ENCODE peak calls at places on chromosomes 7 and 10, in six cellular contexts. I is suprapubic skin, T is HFFc6, P is upper lobe of left lung, H is GM23338, E is AG09319. Z is an unnamed sample.

GRCh38 chr10:102603946-102604345 is 40.3 kb upstream of the TRIM8 start:
- DNase-seq in I (no peak), T (no peak), P (no peak), H (no peak), E (no peak), Z (peak; percentile 49)

GRCh38 chr7:69656890-69657289 is 58.6 kb downstream of the AUTS2 start:
- DNase-seq in I (peak; percentile 75), T (no peak), P (no peak), H (no peak), E (no peak), Z (no peak)

GRCh38 chr7:41107330-41107937 is 595.5 kb downstream of the INHBA start:
- DNase-seq in I (peak; percentile 57), T (peak; percentile 5), P (peak; percentile 1), H (no peak), E (no peak), Z (no peak)

GRCh38 chr7:146096994-146097393 is 19.6 kb upstream of the CNTNAP2 start:
- DNase-seq in I (no peak), T (no peak), P (no peak), H (peak; percentile 64), E (no peak), Z (no peak)

GRCh38 chr10:101837753-101838152 is 5.8 kb downstream of the KCNIP2 start:
- DNase-seq in I (no peak), T (no peak), P (no peak), H (no peak), E (no peak), Z (peak; percentile 40)

GRCh38 chr10:110671788-110672579 is 27.8 kb downstream of the RBM20 start:
- DNase-seq in I (peak; percentile 81), T (peak; percentile 53), P (peak; percentile 94), H (peak; percentile 88), E (no peak), Z (no peak)

GRCh38 chr10:16952610-16953009 is 135.4 kb upstream of the RSU1 start:
- DNase-seq in I (no peak), T (no peak), P (no peak), H (no peak), E (no peak), Z (no peak)

GRCh38 chr10:94364480-94364879 is 1.7 kb upstream of the NOC3L start:
- DNase-seq in I (no peak), T (no peak), P (no peak), H (no peak), E (no peak), Z (no peak)

GRCh38 chr7:79245623-79246249 is 207.7 kb downstream of the MAGI2 start:
- DNase-seq in I (no peak), T (no peak), P (peak; percentile 22), H (peak; percentile 47), E (no peak), Z (no peak)

GRCh38 chr10:50347394-50347802 is 96.1 kb upstream of the ASAH2 start:
- DNase-seq in I (no peak), T (no peak), P (no peak), H (no peak), E (no peak), Z (no peak)

GRCh38 chr7:135862586-135863361 is 114.2 kb upstream of the FAM180A start:
- DNase-seq in I (no peak), T (no peak), P (no peak), H (no peak), E (no peak), Z (no peak)

GRCh38 chr10:95176101-95176500 is 17.9 kb upstream of the ACSM6 start:
- DNase-seq in I (no peak), T (no peak), P (no peak), H (no peak), E (no peak), Z (no peak)

GRCh38 chr7:7148799-7149481 is 33.4 kb upstream of the C1GALT1 start:
- DNase-seq in I (no peak), T (no peak), P (no peak), H (no peak), E (no peak), Z (no peak)

GRCh38 chr10:29974773-29975172 is 84.6 kb downstream of the JCAD start:
- DNase-seq in I (no peak), T (no peak), P (no peak), H (no peak), E (no peak), Z (no peak)

GRCh38 chr10:66926841-66927240 is 1.0 kb downstream of the LRRTM3 start:
- DNase-seq in I (no peak), T (no peak), P (no peak), H (no peak), E (no peak), Z (no peak)

GRCh38 chr10:66927271-66927950 is 1.6 kb downstream of the LRRTM3 start:
- DNase-seq in I (no peak), T (no peak), P (no peak), H (no peak), E (no peak), Z (no peak)

GRCh38 chr10:66924674-66925345 is 1.0 kb upstream of the LRRTM3 start:
- DNase-seq in I (no peak), T (no peak), P (no peak), H (peak; percentile 60), E (no peak), Z (no peak)

GRCh38 chr10:66928000-66928770 is 2.3 kb downstream of the LRRTM3 start:
- DNase-seq in I (no peak), T (no peak), P (peak; percentile 32), H (peak; percentile 55), E (no peak), Z (no peak)

GRCh38 chr10:66925896-66926719 is at the start of gene LRRTM3:
- DNase-seq in I (no peak), T (peak; percentile 67), P (no peak), H (peak; percentile 95), E (no peak), Z (no peak)
- TF ChIP-seq CTCF in I (peak; percentile 55), T (peak; percentile 77), P (peak; percentile 59), H (peak; percentile 36), E (peak; percentile 40), Z (peak; percentile 85)

GRCh38 chr10:131886181-131886716 is 14.6 kb upstream of the PPP2R2D start:
- DNase-seq in I (no peak), T (no peak), P (no peak), H (no peak), E (no peak), Z (peak; percentile 67)

GRCh38 chr10:131890276-131891195 is 10.3 kb upstream of the PPP2R2D start:
- DNase-seq in I (no peak), T (no peak), P (no peak), H (no peak), E (no peak), Z (peak; percentile 57)

GRCh38 chr10:131889755-131890154 is 11.1 kb upstream of the PPP2R2D start:
- DNase-seq in I (no peak), T (no peak), P (no peak), H (no peak), E (no peak), Z (peak; percentile 44)

GRCh38 chr10:131885391-131886165 is 15.2 kb upstream of the PPP2R2D start:
- DNase-seq in I (peak; percentile 78), T (peak; percentile 36), P (peak; percentile 95), H (peak; percentile 89), E (no peak), Z (peak; percentile 86)

GRCh38 chr10:131888186-131888604 is 12.6 kb upstream of the PPP2R2D start:
- DNase-seq in I (no peak), T (peak; percentile 10), P (no peak), H (no peak), E (no peak), Z (no peak)
- TF ChIP-seq CTCF in I (no peak), T (no peak), P (no peak), H (no peak), E (no peak), Z (no peak)

GRCh38 chr7:101154693-101155102 is 422 bp downstream of the AP1S1 start:
- DNase-seq in I (no peak), T (no peak), P (no peak), H (peak; percentile 48), E (no peak), Z (no peak)

GRCh38 chr7:101155303-101155702 is 1.0 kb downstream of the AP1S1 start:
- DNase-seq in I (no peak), T (no peak), P (no peak), H (peak; percentile 18), E (no peak), Z (no peak)

GRCh38 chr7:101156277-101156676 is 2.0 kb downstream of the AP1S1 start:
- DNase-seq in I (no peak), T (no peak), P (no peak), H (peak; percentile 58), E (no peak), Z (no peak)

GRCh38 chr7:101151908-101152651 is 2.2 kb upstream of the AP1S1 start:
- DNase-seq in I (no peak), T (no peak), P (no peak), H (no peak), E (no peak), Z (no peak)

DNA sequence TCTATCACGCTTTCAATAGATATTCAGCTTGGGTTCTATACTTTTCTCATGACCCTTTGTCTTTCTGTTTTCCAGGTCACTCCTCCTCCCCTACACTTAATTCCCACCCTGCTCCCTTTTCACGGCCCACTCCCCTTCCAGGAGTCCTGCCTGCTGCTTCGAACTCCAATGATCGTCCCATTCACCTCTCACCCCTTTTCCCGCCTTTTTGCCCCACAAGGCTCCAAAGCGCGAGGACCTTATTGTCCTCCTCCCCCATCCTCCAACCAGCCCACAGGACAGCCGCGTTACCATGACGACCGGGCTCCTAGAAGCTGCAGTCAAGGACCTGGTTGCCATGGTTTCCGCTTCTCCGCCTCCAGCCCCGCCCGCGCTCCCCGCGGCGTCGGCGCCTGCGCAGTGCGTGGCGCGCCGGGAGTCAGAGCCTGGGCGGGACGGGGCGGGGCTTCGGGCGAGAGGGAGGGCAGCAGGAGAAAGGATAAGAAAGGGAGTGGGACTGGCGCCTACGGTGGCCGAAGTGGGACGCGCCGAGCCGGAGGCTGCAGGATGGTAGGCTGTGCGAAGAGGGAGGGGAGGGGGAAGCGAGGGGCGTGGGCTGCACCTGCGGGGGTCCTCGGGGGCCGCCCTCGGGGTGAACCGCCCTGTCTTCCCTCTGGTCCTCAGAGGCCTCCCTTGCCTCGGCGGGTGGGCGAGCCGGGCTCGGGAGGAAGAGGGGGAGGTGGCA is at the start of gene AP1S1:
- DNase-seq in I (peak; percentile 94), T (peak; percentile 86), P (peak; percentile 99), H (peak; percentile 100), E (peak; percentile 81), Z (peak; percentile 96)
- TF ChIP-seq CTCF in I (no peak), T (no peak), P (no peak), H (no peak), E (no peak), Z (no peak)

DNA sequence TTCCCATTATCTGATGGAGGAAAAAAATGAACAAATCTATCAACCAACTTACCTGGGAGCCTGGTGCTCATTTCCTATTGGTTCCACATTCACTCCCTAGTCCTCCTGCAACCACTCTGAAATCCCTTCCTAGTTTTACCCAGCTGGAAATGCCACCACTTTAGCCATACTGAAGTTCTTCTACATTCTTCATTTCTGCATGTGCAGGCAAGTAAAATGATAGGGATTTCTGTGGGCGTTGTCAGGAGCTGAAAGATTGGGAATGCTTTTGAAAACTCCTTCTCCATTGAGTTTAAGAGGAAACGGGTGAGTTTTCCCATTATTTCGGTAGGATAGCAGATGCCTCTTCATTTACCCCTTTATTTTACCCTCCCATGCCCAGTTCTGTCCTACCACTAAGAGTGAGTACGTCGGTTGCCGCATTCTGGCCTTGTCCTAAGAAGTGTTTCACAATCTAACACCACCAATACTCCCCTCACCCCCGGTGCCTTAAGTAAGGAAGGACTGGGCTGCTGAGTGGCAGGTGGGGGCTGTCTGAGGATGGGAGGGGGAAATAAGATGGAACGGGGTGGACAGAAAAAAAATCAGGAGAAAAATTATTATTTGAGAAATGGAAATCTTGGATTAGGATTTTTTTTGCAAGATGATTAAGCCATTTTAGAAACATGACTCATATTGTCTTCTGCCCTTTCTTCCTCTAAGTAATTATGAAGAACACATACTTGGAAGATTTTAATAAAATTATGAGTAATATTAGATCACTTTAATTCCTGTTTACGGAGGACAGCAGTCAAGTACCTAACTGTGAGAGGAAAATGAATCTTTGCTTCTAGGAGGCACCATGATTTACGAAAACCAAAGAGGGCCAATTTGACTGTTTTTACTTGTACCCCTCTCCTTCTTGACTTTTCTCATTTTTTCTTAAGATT is 13.2 kb upstream of the TAS2R60 start:
- DNase-seq in I (no peak), T (no peak), P (no peak), H (no peak), E (no peak), Z (no peak)
- TF ChIP-seq CTCF in I (no peak), T (no peak), P (no peak), H (no peak), E (no peak), Z (no peak)